ENCODE peak calls at places on chromosomes 11 and 22, in six cellular contexts. T is GM23338; Q is right lobe of liver; L is pancreas; J is lung; R is CD8-positive, alpha-beta T cell. Z is an unnamed sample.

GRCh38 chr22:42680648-42681047 is 31.5 kb upstream of the CYB5R3 start:
- DNase-seq in T (no peak), Q (no peak), L (no peak), J (no peak), R (no peak), Z (peak; percentile 94)

GRCh38 chr11:61484541-61484940 is 24.0 kb upstream of the LRRC10B start:
- DNase-seq in T (peak; percentile 30), Q (no peak), L (no peak), J (no peak), R (no peak), Z (no peak)

GRCh38 chr11:92717240-92717639 is 252.2 kb upstream of the MTNR1B start:
- DNase-seq in T (no peak), Q (no peak), L (no peak), J (no peak), R (no peak), Z (no peak)

GRCh38 chr11:68479390-68479789 is 18.8 kb downstream of the PPP6R3 start:
- DNase-seq in T (no peak), Q (no peak), L (no peak), J (no peak), R (no peak), Z (no peak)

GRCh38 chr22:29328566-29329500 is 13.3 kb upstream of the RASL10A start:
- DNase-seq in T (no peak), Q (no peak), L (no peak), J (no peak), R (no peak), Z (no peak)

GRCh38 chr11:14443642-14444041 is 56.0 kb downstream of the COPB1 start:
- DNase-seq in T (no peak), Q (peak; percentile 74), L (no peak), J (no peak), R (no peak), Z (peak; percentile 67)

GRCh38 chr11:109422755-109423113 is 744 bp downstream of the C11orf87 start:
- DNase-seq in T (peak; percentile 6), Q (no peak), L (no peak), J (no peak), R (no peak), Z (peak; percentile 9)

GRCh38 chr11:87290304-87290922 is 252.7 kb downstream of the TMEM135 start:
- DNase-seq in T (peak; percentile 79), Q (no peak), L (no peak), J (no peak), R (no peak), Z (peak; percentile 24)

GRCh38 chr22:29722151-29722550 is 2.3 kb downstream of the CABP7 start:
- DNase-seq in T (no peak), Q (no peak), L (no peak), J (no peak), R (no peak), Z (no peak)

GRCh38 chr11:107799245-107799859 is 59.2 kb downstream of the SLC35F2 start:
- DNase-seq in T (peak; percentile 84), Q (peak; percentile 62), L (peak; percentile 75), J (peak; percentile 63), R (peak; percentile 69), Z (peak; percentile 74)

GRCh38 chr11:105968021-105968697 is 53.9 kb downstream of the MSANTD4 start:
- DNase-seq in T (no peak), Q (no peak), L (no peak), J (no peak), R (no peak), Z (peak; percentile 50)

GRCh38 chr11:35182317-35182939 is 43.5 kb downstream of the CD44 start:
- DNase-seq in T (no peak), Q (no peak), L (no peak), J (no peak), R (no peak), Z (no peak)

GRCh38 chr11:43130616-43131015 is 181.2 kb upstream of the API5 start:
- DNase-seq in T (peak; percentile 19), Q (no peak), L (no peak), J (no peak), R (no peak), Z (no peak)

GRCh38 chr22:42644422-42645340 is 4.3 kb upstream of the ATP5MGL start:
- DNase-seq in T (no peak), Q (no peak), L (no peak), J (peak; percentile 62), R (no peak), Z (peak; percentile 28)

GRCh38 chr22:37563153-37564081 is 3.1 kb downstream of the CDC42EP1 start:
- DNase-seq in T (peak; percentile 55), Q (no peak), L (peak; percentile 73), J (peak; percentile 85), R (no peak), Z (peak; percentile 97)

GRCh38 chr11:120057595-120058581 is 80.0 kb downstream of the TRIM29 start:
- DNase-seq in T (peak; percentile 88), Q (no peak), L (no peak), J (no peak), R (no peak), Z (no peak)

GRCh38 chr11:86459682-86460460 is 85.2 kb downstream of the CCDC81 start:
- DNase-seq in T (peak; percentile 8), Q (no peak), L (peak; percentile 68), J (peak; percentile 58), R (no peak), Z (peak; percentile 93)

GRCh38 chr11:130212431-130212961 is 52.9 kb downstream of the ST14 start:
- DNase-seq in T (no peak), Q (peak; percentile 40), L (peak; percentile 57), J (peak; percentile 24), R (peak; percentile 46), Z (no peak)

GRCh38 chr11:57082125-57082524 is 93.4 kb downstream of the OR5AK2 start:
- DNase-seq in T (no peak), Q (no peak), L (no peak), J (no peak), R (no peak), Z (no peak)

GRCh38 chr11:128567130-128567529 is 20.2 kb downstream of the ETS1 start:
- DNase-seq in T (no peak), Q (no peak), L (no peak), J (no peak), R (no peak), Z (no peak)

GRCh38 chr11:1034001-1034400 is 2.5 kb downstream of the MUC6 start:
- DNase-seq in T (no peak), Q (no peak), L (no peak), J (no peak), R (no peak), Z (no peak)

GRCh38 chr11:31821779-31822574 is 10.9 kb upstream of the PAX6 start:
- DNase-seq in T (peak; percentile 36), Q (no peak), L (no peak), J (no peak), R (no peak), Z (no peak)

GRCh38 chr22:46996595-46997310 is 234.3 kb downstream of the TBC1D22A start:
- DNase-seq in T (no peak), Q (no peak), L (no peak), J (no peak), R (no peak), Z (no peak)

GRCh38 chr11:120652705-120653335 is 141.3 kb downstream of the GRIK4 start:
- DNase-seq in T (peak; percentile 52), Q (no peak), L (no peak), J (no peak), R (no peak), Z (no peak)

GRCh38 chr22:48254311-48254873 is 1491.9 kb downstream of the TBC1D22A start:
- DNase-seq in T (no peak), Q (no peak), L (no peak), J (peak; percentile 43), R (no peak), Z (no peak)

GRCh38 chr22:48253136-48253535 is 1490.7 kb downstream of the TBC1D22A start:
- DNase-seq in T (no peak), Q (no peak), L (no peak), J (no peak), R (no peak), Z (no peak)

GRCh38 chr22:48250937-48251530 is 1488.6 kb downstream of the TBC1D22A start:
- DNase-seq in T (no peak), Q (no peak), L (no peak), J (no peak), R (no peak), Z (no peak)

GRCh38 chr22:48251629-48252028 is 1489.2 kb downstream of the TBC1D22A start:
- DNase-seq in T (no peak), Q (no peak), L (no peak), J (no peak), R (no peak), Z (no peak)

GRCh38 chr22:48253573-48253972 is 1491.1 kb downstream of the TBC1D22A start:
- DNase-seq in T (no peak), Q (no peak), L (no peak), J (no peak), R (no peak), Z (no peak)
- H3K4me3 ChIP-seq in T (no peak overlapping the region), Q (no peak overlapping the region), L (no peak overlapping the region), J (no peak overlapping the region), R (no peak overlapping the region), Z (no peak overlapping the region)

GRCh38 chr22:21447694-21448402 is 19.3 kb upstream of the TMEM191C start:
- DNase-seq in T (peak; percentile 64), Q (peak; percentile 39), L (peak; percentile 75), J (no peak), R (no peak), Z (no peak)
- TF ChIP-seq CTCF in T (peak; percentile 53), Q (no peak), L (no peak), J (no peak), R (no peak), Z (no peak)

GRCh38 chr22:45280583-45280972 is 4.2 kb upstream of the UPK3A start:
- DNase-seq in T (no peak), Q (no peak), L (no peak), J (no peak), R (no peak), Z (no peak)

GRCh38 chr22:45286854-45287551 is 2.3 kb downstream of the UPK3A start:
- DNase-seq in T (no peak), Q (no peak), L (no peak), J (no peak), R (no peak), Z (no peak)

GRCh38 chr22:45280995-45281394 is 3.8 kb upstream of the UPK3A start:
- DNase-seq in T (no peak), Q (no peak), L (no peak), J (no peak), R (no peak), Z (no peak)

GRCh38 chr22:45285431-45286058 is 796 bp downstream of the UPK3A start:
- DNase-seq in T (peak; percentile 80), Q (no peak), L (no peak), J (no peak), R (no peak), Z (no peak)

GRCh38 chr22:45284705-45285305 is at the start of gene UPK3A:
- DNase-seq in T (peak; percentile 92), Q (peak; percentile 85), L (peak; percentile 93), J (peak; percentile 80), R (peak; percentile 67), Z (no peak)
- H3K4me3 ChIP-seq in T (peak within 1 kb of the TSS; percentile 90), Q (no peak within 1 kb of the TSS), L (no peak within 1 kb of the TSS), J (no peak within 1 kb of the TSS), R (peak within 1 kb of the TSS; percentile 30), Z (no peak within 1 kb of the TSS)

GRCh38 chr11:111195192-111195591 is 50.3 kb upstream of the POU2AF2 start:
- DNase-seq in T (no peak), Q (no peak), L (no peak), J (no peak), R (no peak), Z (no peak)
- TF ChIP-seq CTCF in T (no peak), Q (no peak), L (no peak), J (no peak), R (no peak), Z (no peak)